ENCODE peak calls at places on chromosomes 5 and 9, in six cellular contexts. V is RWPE1; B is neural crest cell; U is HL-60; P is CD4-positive, alpha-beta T cell; D is lung. E is an unnamed sample.
A peak's percentile ranks its signal among the peaks of the same experiment; 100 is the strongest.

GRCh38 chr5:129541648-129542251 is 81.7 kb downstream of the ADAMTS19 start:
- DNase-seq in D (no peak), V (peak; percentile 5), U (no peak), B (no peak), P (no peak), E (no peak)

GRCh38 chr5:16128944-16129343 is 50.6 kb downstream of the MARCHF11 start:
- DNase-seq in V (no peak), U (no peak), B (no peak), D (no peak), P (no peak), E (no peak)

GRCh38 chr9:132059351-132059750 is 20.3 kb downstream of the MED27 start:
- DNase-seq in D (no peak), U (no peak), B (no peak), P (no peak), V (no peak), E (peak; percentile 32)

GRCh38 chr5:140111859-140112551 is 1.9 kb upstream of the PURA start:
- DNase-seq in B (no peak), U (no peak), V (no peak), D (no peak), P (no peak), E (peak; percentile 6)

GRCh38 chr5:170755679-170756456 is 27.7 kb upstream of the GABRP start:
- DNase-seq in P (no peak), V (no peak), B (no peak), D (peak; percentile 87), U (no peak), E (no peak)

GRCh38 chr9:27394154-27394825 is 97.3 kb upstream of the EQTN start:
- DNase-seq in U (no peak), P (no peak), D (no peak), V (no peak), B (no peak), E (no peak)

GRCh38 chr9:72113081-72113480 is 36.2 kb upstream of the GDA start:
- DNase-seq in B (no peak), D (no peak), V (no peak), P (no peak), U (no peak), E (no peak)

GRCh38 chr9:108053555-108054061 is 564.0 kb upstream of the KLF4 start:
- DNase-seq in B (no peak), D (peak; percentile 60), U (no peak), P (no peak), V (no peak), E (no peak)

GRCh38 chr9:86601697-86602096 is 247.5 kb upstream of the TUT7 start:
- DNase-seq in D (no peak), U (no peak), V (no peak), B (no peak), P (no peak), E (no peak)

GRCh38 chr5:36606437-36607113 is at the start of gene SLC1A3:
- DNase-seq in U (peak; percentile 47), D (peak; percentile 52), P (no peak), B (peak; percentile 61), V (peak; percentile 82), E (peak; percentile 62)

GRCh38 chr5:112995764-112996618 is 19.4 kb downstream of the DCP2 start:
- DNase-seq in V (peak; percentile 76), P (peak; percentile 80), D (peak; percentile 70), B (peak; percentile 78), U (no peak), E (peak; percentile 81)

GRCh38 chr5:154577449-154577848 is 99.4 kb upstream of the HAND1 start:
- DNase-seq in V (no peak), D (no peak), B (no peak), P (no peak), U (no peak), E (no peak)

GRCh38 chr9:98057095-98057799 is 715 bp downstream of the NANS start:
- DNase-seq in U (no peak), D (no peak), B (no peak), V (no peak), P (no peak), E (no peak)

GRCh38 chr5:109102291-109102690 is 307.5 kb downstream of the PJA2 start:
- DNase-seq in P (no peak), B (no peak), U (no peak), V (no peak), D (no peak), E (no peak)

GRCh38 chr9:122213589-122214413 is 15.0 kb downstream of the LHX6 start:
- DNase-seq in B (peak; percentile 65), D (no peak), U (peak; percentile 34), P (peak; percentile 53), V (peak; percentile 99), E (peak; percentile 94)

GRCh38 chr5:61139931-61140330 is 22.3 kb downstream of the SMIM15 start:
- DNase-seq in D (no peak), B (no peak), V (no peak), P (no peak), U (no peak), E (no peak)

DNA sequence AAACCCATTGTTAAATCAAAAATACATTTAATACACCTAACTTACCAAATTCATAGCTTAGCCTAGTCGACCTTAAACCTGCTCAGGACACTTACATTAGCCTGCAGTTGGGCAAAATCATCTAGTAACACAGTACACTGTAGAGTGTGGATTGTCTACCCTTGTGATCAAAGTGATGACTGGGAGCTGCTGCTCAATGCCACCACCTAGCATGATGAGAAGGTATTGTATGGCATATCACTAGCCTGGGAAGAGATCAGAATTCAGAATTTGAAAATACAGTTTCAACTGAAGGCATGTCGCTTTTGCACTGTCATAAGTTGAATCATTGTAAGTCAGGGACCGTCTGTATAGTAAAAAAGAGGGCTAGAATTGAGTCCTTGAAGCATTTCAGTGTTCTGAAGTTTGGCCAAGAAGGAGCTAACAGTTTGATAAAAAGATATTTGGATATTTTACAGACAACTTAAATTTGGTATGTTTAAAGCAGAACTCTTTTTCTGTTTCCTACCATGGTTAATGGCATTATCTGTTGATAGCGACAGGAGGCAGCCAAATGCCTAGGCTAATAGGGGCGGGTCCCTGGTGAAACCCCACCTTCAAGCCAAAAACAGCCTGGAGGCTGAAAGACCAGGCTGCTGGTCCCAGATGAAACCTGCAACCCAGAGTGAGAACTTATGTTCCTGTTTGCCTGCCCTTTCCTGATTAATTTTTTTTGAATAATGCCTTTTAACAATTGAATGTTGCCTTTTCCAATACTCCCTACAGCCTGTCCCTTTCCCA is 23.0 kb downstream of the SMIM15 start:
- DNase-seq in D (no peak), U (no peak), V (no peak), P (no peak), B (no peak), E (no peak)
- TF ChIP-seq CTCF in D (no peak), U (no peak), V (no peak), P (no peak), B (peak; percentile 36), E (no peak)

DNA sequence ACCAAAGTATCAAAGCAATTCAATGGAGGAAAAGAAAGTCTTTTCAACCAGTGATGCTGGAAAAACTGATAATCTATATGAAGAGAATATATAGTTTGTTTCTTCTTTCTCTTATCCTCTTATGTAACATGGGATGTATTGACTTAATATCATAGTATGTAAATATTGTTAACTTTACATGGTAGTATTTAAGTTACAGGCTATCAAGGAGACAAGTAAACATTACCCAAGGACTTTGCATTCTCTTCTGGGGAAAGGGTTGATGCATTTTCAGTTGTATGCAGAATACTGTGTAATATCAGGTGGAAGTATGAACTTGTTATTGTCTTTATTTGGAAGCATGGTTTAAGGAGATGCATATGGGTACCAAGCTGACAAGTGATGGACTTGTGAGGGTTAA is 9.1 kb upstream of the ARHGEF37 start:
- DNase-seq in D (no peak), V (no peak), U (no peak), B (no peak), P (no peak), E (no peak)
- TF ChIP-seq CTCF in D (no peak), V (no peak), U (no peak), B (no peak), P (no peak), E (no peak)

GRCh38 chr9:137774775-137775386 is 102.7 kb upstream of the CACNA1B start:
- DNase-seq in U (no peak), D (no peak), P (no peak), V (no peak), B (no peak), E (no peak)

GRCh38 chr9:137777761-137778160 is 99.8 kb upstream of the CACNA1B start:
- DNase-seq in D (no peak), P (no peak), V (no peak), B (no peak), U (no peak), E (no peak)

GRCh38 chr9:137771580-137771979 is 106.0 kb upstream of the CACNA1B start:
- DNase-seq in V (no peak), U (no peak), B (no peak), P (no peak), D (no peak), E (no peak)

GRCh38 chr9:137776306-137776995 is 101.1 kb upstream of the CACNA1B start:
- DNase-seq in P (no peak), D (no peak), V (no peak), U (no peak), B (no peak), E (no peak)

DNA sequence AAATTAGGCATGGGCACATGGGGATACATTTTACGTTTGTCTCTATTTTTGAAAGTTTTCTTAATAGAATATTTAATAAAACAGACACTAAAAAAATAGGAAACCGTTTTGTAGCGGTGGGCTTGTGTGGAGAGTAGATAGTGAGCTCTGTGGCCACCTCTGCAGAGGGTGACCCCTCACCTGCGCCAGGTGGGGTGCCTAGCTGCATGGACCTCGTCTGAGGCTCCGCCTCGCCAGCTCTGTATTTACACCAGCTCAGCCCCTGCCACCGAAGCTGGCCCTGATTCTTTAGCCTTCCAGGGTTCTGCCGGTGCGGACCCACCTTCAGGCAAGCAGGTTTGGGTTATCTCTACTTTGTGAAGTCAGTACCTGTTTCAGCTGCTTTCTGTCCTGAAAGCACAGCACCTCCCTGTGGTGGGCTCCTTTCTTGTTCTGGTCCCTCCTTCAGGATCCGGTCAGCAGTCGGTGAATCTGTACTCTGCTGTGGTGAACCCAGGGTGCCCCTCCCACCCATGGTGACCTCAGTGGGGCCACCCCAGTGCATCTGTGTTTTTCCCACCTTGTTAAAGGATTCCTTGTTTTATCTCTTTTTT is 105.2 kb upstream of the CACNA1B start:
- DNase-seq in V (peak; percentile 21), P (no peak), D (no peak), B (no peak), U (no peak), E (no peak)
- TF ChIP-seq CTCF in V (no peak), P (no peak), D (no peak), B (no peak), U (no peak), E (no peak)

GRCh38 chr9:135877776-135878527 is 29.4 kb downstream of the CAMSAP1 start:
- DNase-seq in U (no peak), P (no peak), B (no peak), D (no peak), V (no peak), E (no peak)

GRCh38 chr9:135879619-135880018 is 27.7 kb downstream of the CAMSAP1 start:
- DNase-seq in D (no peak), V (no peak), B (no peak), U (no peak), P (no peak), E (no peak)

GRCh38 chr9:135876936-135877335 is 30.4 kb downstream of the CAMSAP1 start:
- DNase-seq in U (no peak), D (no peak), P (no peak), B (no peak), V (no peak), E (no peak)

GRCh38 chr9:135878528-135879236 is 28.7 kb downstream of the CAMSAP1 start:
- DNase-seq in D (no peak), P (no peak), B (no peak), U (no peak), V (no peak), E (no peak)

DNA sequence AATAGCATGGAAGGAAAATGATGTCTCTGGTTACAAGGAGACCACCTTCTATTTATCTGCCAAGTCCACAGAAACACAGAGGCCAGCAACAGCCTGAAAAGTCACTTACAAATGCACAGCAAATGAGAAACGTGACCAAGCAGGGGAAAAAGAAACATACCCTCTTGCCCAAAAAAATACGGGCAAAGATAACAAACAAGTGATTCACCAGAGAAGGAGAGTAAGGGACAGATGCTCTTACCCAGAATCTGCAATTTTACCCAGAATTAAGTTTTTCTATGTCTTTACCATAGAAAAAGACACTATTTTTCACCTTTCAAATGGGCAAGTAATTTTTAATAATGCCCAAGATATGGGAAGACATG is 28.1 kb downstream of the CAMSAP1 start:
- DNase-seq in B (no peak), V (no peak), P (no peak), U (no peak), D (no peak), E (no peak)
- TF ChIP-seq CTCF in B (no peak), V (no peak), P (no peak), U (no peak), D (no peak), E (no peak)